ENCODE peak calls at places on chromosome 15, in eight cellular contexts. One of them, this sample, is unnamed.

GRCh38 chr15:88657326-88658069 is 18.7 kb downstream of the ISG20 start:
- DNase-seq in heart left ventricle: no peak
- DNase-seq in ovary: peak
- DNase-seq in transverse colon: no peak
- DNase-seq in adrenal gland: no peak
- DNase-seq in stomach: peak
- DNase-seq in A549: peak
- DNase-seq in prostate gland: no peak
- DNase-seq in this sample: peak

GRCh38 chr15:101366853-101367252 is 71.8 kb upstream of the SNRPA1 start:
- DNase-seq in ovary: no peak
- DNase-seq in heart left ventricle: no peak
- DNase-seq in A549: no peak
- DNase-seq in stomach: no peak
- DNase-seq in prostate gland: no peak
- DNase-seq in adrenal gland: no peak
- DNase-seq in transverse colon: no peak
- DNase-seq in this sample: no peak

GRCh38 chr15:76345880-76346665 is 9.5 kb downstream of the ISL2 start:
- DNase-seq in prostate gland: no peak
- DNase-seq in A549: no peak
- DNase-seq in stomach: no peak
- DNase-seq in heart left ventricle: no peak
- DNase-seq in ovary: no peak
- DNase-seq in adrenal gland: no peak
- DNase-seq in transverse colon: peak
- DNase-seq in this sample: no peak

GRCh38 chr15:51499379-51499976 is 123.1 kb downstream of the DMXL2 start:
- DNase-seq in prostate gland: no peak
- DNase-seq in A549: peak
- DNase-seq in stomach: no peak
- DNase-seq in heart left ventricle: no peak
- DNase-seq in ovary: no peak
- DNase-seq in adrenal gland: no peak
- DNase-seq in transverse colon: no peak
- DNase-seq in this sample: no peak

GRCh38 chr15:61841461-61841860 is 218.8 kb downstream of the VPS13C start:
- DNase-seq in transverse colon: no peak
- DNase-seq in adrenal gland: no peak
- DNase-seq in A549: no peak
- DNase-seq in prostate gland: no peak
- DNase-seq in stomach: no peak
- DNase-seq in ovary: no peak
- DNase-seq in heart left ventricle: no peak
- DNase-seq in this sample: no peak

GRCh38 chr15:66882251-66883020 is 180.4 kb downstream of the SMAD6 start:
- DNase-seq in adrenal gland: peak
- DNase-seq in transverse colon: no peak
- DNase-seq in A549: no peak
- DNase-seq in heart left ventricle: no peak
- DNase-seq in prostate gland: no peak
- DNase-seq in stomach: no peak
- DNase-seq in ovary: no peak
- DNase-seq in this sample: no peak

GRCh38 chr15:40942337-40942854 is 10.9 kb upstream of the CHAC1 start:
- DNase-seq in heart left ventricle: no peak
- DNase-seq in stomach: no peak
- DNase-seq in A549: no peak
- DNase-seq in prostate gland: no peak
- DNase-seq in ovary: no peak
- DNase-seq in transverse colon: no peak
- DNase-seq in adrenal gland: no peak
- DNase-seq in this sample: no peak

GRCh38 chr15:42018306-42019224 is 2.3 kb downstream of the PLA2G4E start:
- DNase-seq in adrenal gland: no peak
- DNase-seq in A549: no peak
- DNase-seq in prostate gland: no peak
- DNase-seq in stomach: no peak
- DNase-seq in ovary: no peak
- DNase-seq in transverse colon: no peak
- DNase-seq in heart left ventricle: peak
- DNase-seq in this sample: peak

GRCh38 chr15:98686983-98687382 is 38.6 kb downstream of the IGF1R start:
- DNase-seq in heart left ventricle: no peak
- DNase-seq in A549: no peak
- DNase-seq in transverse colon: no peak
- DNase-seq in prostate gland: no peak
- DNase-seq in stomach: no peak
- DNase-seq in adrenal gland: no peak
- DNase-seq in ovary: no peak
- DNase-seq in this sample: no peak

GRCh38 chr15:52252781-52253180 is 42.8 kb downstream of the MYO5C start:
- DNase-seq in transverse colon: no peak
- DNase-seq in prostate gland: no peak
- DNase-seq in heart left ventricle: no peak
- DNase-seq in stomach: no peak
- DNase-seq in ovary: no peak
- DNase-seq in adrenal gland: no peak
- DNase-seq in A549: peak
- DNase-seq in this sample: no peak

GRCh38 chr15:41258706-41259471 is 27.8 kb downstream of the CHP1 start:
- DNase-seq in ovary: no peak
- DNase-seq in prostate gland: peak
- DNase-seq in adrenal gland: no peak
- DNase-seq in stomach: peak
- DNase-seq in heart left ventricle: no peak
- DNase-seq in transverse colon: peak
- DNase-seq in A549: peak
- DNase-seq in this sample: peak

GRCh38 chr15:25739687-25740121 is 123.4 kb downstream of the ATP10A start:
- DNase-seq in A549: peak
- DNase-seq in adrenal gland: no peak
- DNase-seq in stomach: no peak
- DNase-seq in heart left ventricle: no peak
- DNase-seq in ovary: no peak
- DNase-seq in transverse colon: no peak
- DNase-seq in prostate gland: no peak
- DNase-seq in this sample: no peak

GRCh38 chr15:77516076-77516475 is 95.4 kb downstream of the HMG20A start:
- DNase-seq in stomach: no peak
- DNase-seq in adrenal gland: no peak
- DNase-seq in A549: no peak
- DNase-seq in heart left ventricle: no peak
- DNase-seq in ovary: no peak
- DNase-seq in transverse colon: no peak
- DNase-seq in prostate gland: no peak
- DNase-seq in this sample: no peak

GRCh38 chr15:53833134-53833624 is 73.7 kb upstream of the WDR72 start:
- DNase-seq in prostate gland: no peak
- DNase-seq in A549: peak
- DNase-seq in heart left ventricle: peak
- DNase-seq in ovary: no peak
- DNase-seq in adrenal gland: no peak
- DNase-seq in transverse colon: no peak
- DNase-seq in stomach: peak
- DNase-seq in this sample: peak

GRCh38 chr15:82117296-82117695 is 71.5 kb upstream of the MEX3B start:
- DNase-seq in ovary: no peak
- DNase-seq in prostate gland: no peak
- DNase-seq in stomach: no peak
- DNase-seq in adrenal gland: no peak
- DNase-seq in transverse colon: no peak
- DNase-seq in heart left ventricle: no peak
- DNase-seq in A549: no peak
- DNase-seq in this sample: no peak

GRCh38 chr15:56366211-56366610 is 985 bp downstream of the TEX9 start:
- DNase-seq in prostate gland: no peak
- DNase-seq in heart left ventricle: no peak
- DNase-seq in ovary: no peak
- DNase-seq in adrenal gland: no peak
- DNase-seq in stomach: no peak
- DNase-seq in transverse colon: no peak
- DNase-seq in A549: no peak
- DNase-seq in this sample: no peak

GRCh38 chr15:43067717-43068461 is 37.9 kb downstream of the UBR1 start:
- DNase-seq in ovary: no peak
- DNase-seq in adrenal gland: no peak
- DNase-seq in heart left ventricle: no peak
- DNase-seq in transverse colon: no peak
- DNase-seq in stomach: no peak
- DNase-seq in A549: no peak
- DNase-seq in prostate gland: no peak
- DNase-seq in this sample: no peak

GRCh38 chr15:43070893-43071292 is 34.9 kb downstream of the UBR1 start:
- DNase-seq in ovary: no peak
- DNase-seq in heart left ventricle: no peak
- DNase-seq in stomach: no peak
- DNase-seq in A549: no peak
- DNase-seq in prostate gland: no peak
- DNase-seq in transverse colon: no peak
- DNase-seq in adrenal gland: no peak
- DNase-seq in this sample: no peak

GRCh38 chr15:43070249-43070648 is 35.6 kb downstream of the UBR1 start:
- DNase-seq in adrenal gland: no peak
- DNase-seq in prostate gland: no peak
- DNase-seq in stomach: no peak
- DNase-seq in transverse colon: no peak
- DNase-seq in A549: no peak
- DNase-seq in ovary: no peak
- DNase-seq in heart left ventricle: no peak
- DNase-seq in this sample: no peak

DNA sequence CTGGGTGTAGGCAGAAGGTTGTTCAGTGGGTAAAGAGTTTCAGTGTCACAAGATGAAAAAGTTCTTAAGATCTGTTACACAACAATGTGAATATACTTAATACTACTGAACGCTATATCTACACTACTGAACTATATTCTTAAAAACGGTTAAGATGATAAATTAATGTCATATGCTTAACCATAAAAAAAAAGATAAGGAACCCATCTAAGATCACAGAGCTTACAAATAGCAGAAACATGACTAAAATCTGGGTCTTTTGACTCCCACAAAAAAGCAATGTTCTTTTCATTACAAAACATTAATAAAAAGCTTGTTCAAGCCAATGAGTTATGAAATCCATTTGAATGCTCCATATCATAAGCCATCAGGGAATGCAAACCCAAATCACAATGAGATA is 34.4 kb downstream of the UBR1 start:
- DNase-seq in heart left ventricle: no peak
- DNase-seq in ovary: no peak
- DNase-seq in transverse colon: no peak
- DNase-seq in adrenal gland: no peak
- DNase-seq in stomach: no peak
- DNase-seq in prostate gland: no peak
- DNase-seq in A549: no peak
- DNase-seq in this sample: no peak
- TF ChIP-seq POLR2A in heart left ventricle: no peak
- TF ChIP-seq POLR2A in ovary: no peak
- TF ChIP-seq POLR2A in transverse colon: no peak
- TF ChIP-seq POLR2A in adrenal gland: no peak
- TF ChIP-seq POLR2A in stomach: no peak
- TF ChIP-seq POLR2A in prostate gland: no peak
- TF ChIP-seq POLR2A in A549: no peak
- TF ChIP-seq POLR2A in this sample: no peak

DNA sequence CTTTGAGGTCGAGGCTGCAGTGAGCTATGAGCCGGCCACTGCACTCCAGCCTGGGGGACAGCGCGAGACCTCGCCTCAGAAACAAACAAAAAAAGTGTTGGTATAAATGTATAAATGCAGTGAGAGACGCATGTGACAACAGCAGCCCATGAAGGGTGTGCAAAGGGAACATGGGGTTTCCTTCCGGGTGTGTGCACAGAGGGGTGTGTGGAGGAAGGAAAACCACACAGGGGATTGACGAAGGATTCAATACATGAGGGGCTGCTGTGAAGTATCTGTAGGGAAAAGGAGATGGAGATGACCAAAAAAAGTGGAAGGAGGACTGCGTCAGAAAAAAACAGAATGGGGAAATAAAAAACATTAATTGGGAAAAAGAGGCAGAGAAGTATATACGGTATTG is 1.1 kb downstream of the MTFMT start:
- DNase-seq in transverse colon: no peak
- DNase-seq in heart left ventricle: no peak
- DNase-seq in ovary: no peak
- DNase-seq in A549: no peak
- DNase-seq in prostate gland: no peak
- DNase-seq in adrenal gland: no peak
- DNase-seq in stomach: no peak
- DNase-seq in this sample: no peak
- TF ChIP-seq POLR2A in transverse colon: no peak
- TF ChIP-seq POLR2A in heart left ventricle: no peak
- TF ChIP-seq POLR2A in ovary: no peak
- TF ChIP-seq POLR2A in A549: no peak
- TF ChIP-seq POLR2A in prostate gland: no peak
- TF ChIP-seq POLR2A in adrenal gland: no peak
- TF ChIP-seq POLR2A in stomach: no peak
- TF ChIP-seq POLR2A in this sample: no peak

GRCh38 chr15:92917606-92918407 is 17.7 kb downstream of the CHD2 start:
- DNase-seq in adrenal gland: peak
- DNase-seq in transverse colon: peak
- DNase-seq in prostate gland: peak
- DNase-seq in stomach: peak
- DNase-seq in heart left ventricle: peak
- DNase-seq in A549: peak
- DNase-seq in ovary: peak
- DNase-seq in this sample: peak
- TF ChIP-seq POLR2A in adrenal gland: no peak
- TF ChIP-seq POLR2A in transverse colon: no peak
- TF ChIP-seq POLR2A in prostate gland: no peak
- TF ChIP-seq POLR2A in stomach: no peak
- TF ChIP-seq POLR2A in heart left ventricle: no peak
- TF ChIP-seq POLR2A in A549: no peak
- TF ChIP-seq POLR2A in ovary: no peak
- TF ChIP-seq POLR2A in this sample: no peak

GRCh38 chr15:90184119-90184785 is 16.9 kb upstream of the SEMA4B start:
- DNase-seq in ovary: peak
- DNase-seq in transverse colon: peak
- DNase-seq in heart left ventricle: peak
- DNase-seq in prostate gland: peak
- DNase-seq in A549: peak
- DNase-seq in adrenal gland: peak
- DNase-seq in stomach: peak
- DNase-seq in this sample: peak
- TF ChIP-seq POLR2A in ovary: no peak
- TF ChIP-seq POLR2A in transverse colon: peak
- TF ChIP-seq POLR2A in heart left ventricle: no peak
- TF ChIP-seq POLR2A in prostate gland: peak
- TF ChIP-seq POLR2A in A549: peak
- TF ChIP-seq POLR2A in adrenal gland: peak
- TF ChIP-seq POLR2A in stomach: no peak
- TF ChIP-seq POLR2A in this sample: no peak